ENCODE peak calls at places on chromosomes 16 and 17, in six cellular contexts. Z is tibial artery; O is erythroblast; B is effector CD4-positive, alpha-beta T cell; I is NCI-H1417; Y is posterior cingulate gyrus. U is an unnamed sample.

GRCh38 chr16:85392756-85393673 is 220.1 kb upstream of the GSE1 start:
- DNase-seq in Z (peak), O (no peak), B (no peak), I (no peak), Y (no peak), U (no peak)

GRCh38 chr17:44522883-44523671 is 19.9 kb upstream of the GPATCH8 start:
- DNase-seq in Z (peak), O (peak), B (peak), I (peak), Y (no peak), U (peak)

GRCh38 chr17:82592751-82593589 is 55.3 kb downstream of the WDR45B start:
- DNase-seq in Z (peak), O (peak), B (peak), I (peak), Y (peak), U (peak)

GRCh38 chr17:52227926-52228325 is 69.4 kb upstream of the CA10 start:
- DNase-seq in Z (no peak), O (no peak), B (no peak), I (no peak), Y (no peak), U (no peak)

GRCh38 chr17:43673516-43674323 is 12.0 kb upstream of the MEOX1 start:
- DNase-seq in Z (peak), O (peak), B (peak), I (peak), Y (peak), U (peak)

GRCh38 chr17:73255671-73256181 is 6.0 kb downstream of the CPSF4L start:
- DNase-seq in Z (peak), O (peak), B (peak), I (peak), Y (peak), U (peak)

GRCh38 chr17:42743595-42744282 is 1.1 kb downstream of the EZH1 start:
- DNase-seq in Z (no peak), O (peak), B (no peak), I (no peak), Y (no peak), U (no peak)

GRCh38 chr16:65667013-65667578 is 545.2 kb upstream of the CDH11 start:
- DNase-seq in Z (no peak), O (no peak), B (no peak), I (no peak), Y (no peak), U (no peak)

GRCh38 chr16:11420895-11421294 is 75.6 kb downstream of the RMI2 start:
- DNase-seq in Z (no peak), O (no peak), B (no peak), I (no peak), Y (no peak), U (no peak)

GRCh38 chr17:63838586-63839184 is 3.8 kb downstream of the SMARCD2 start:
- DNase-seq in Z (peak), O (no peak), B (no peak), I (peak), Y (peak), U (peak)

GRCh38 chr17:4175921-4176802 is 33.2 kb downstream of the CYB5D2 start:
- DNase-seq in Z (no peak), O (no peak), B (peak), I (no peak), Y (no peak), U (no peak)

GRCh38 chr16:71610936-71611871 is 14.8 kb upstream of the MARVELD3 start:
- DNase-seq in Z (no peak), O (peak), B (peak), I (peak), Y (peak), U (peak)

GRCh38 chr17:78039581-78039980 is 81.1 kb downstream of the TNRC6C start:
- DNase-seq in Z (no peak), O (no peak), B (no peak), I (no peak), Y (no peak), U (no peak)

GRCh38 chr16:58098207-58099096 is 30.7 kb downstream of the CFAP20 start:
- DNase-seq in Z (no peak), O (no peak), B (no peak), I (peak), Y (no peak), U (no peak)

GRCh38 chr17:79183221-79184158 is 108.9 kb downstream of the ENGASE start:
- DNase-seq in Z (no peak), O (no peak), B (no peak), I (peak), Y (no peak), U (no peak)

GRCh38 chr16:16124438-16124837 is 98.9 kb downstream of the ABCC6 start:
- DNase-seq in Z (no peak), O (no peak), B (no peak), I (no peak), Y (no peak), U (no peak)